ENCODE peak calls at places on chromosomes 1 and 21, in four cellular contexts. U is A549, W is WTC11, O is HepG2. K is an unnamed sample.

GRCh38 chr1:77682442-77683141 is at the start of gene ZZZ3:
- DNase-seq in O (peak), W (peak), U (peak), K (peak)

GRCh38 chr1:180141381-180141934 is 13.2 kb upstream of the QSOX1 start:
- DNase-seq in O (no peak), W (no peak), U (no peak), K (no peak)

GRCh38 chr1:66725885-66726665 is 26.2 kb upstream of the DYNLT5 start:
- DNase-seq in W (peak), O (peak), U (peak), K (peak)

GRCh38 chr21:38912355-38912619 is 106.6 kb downstream of the ETS2 start:
- DNase-seq in U (no peak), W (no peak), O (no peak), K (no peak)

GRCh38 chr1:151907363-151908139 is 1.8 kb downstream of the THEM4 start:
- DNase-seq in W (no peak), O (no peak), U (peak), K (peak)

GRCh38 chr1:2528016-2528415 is 1.6 kb upstream of the PANK4 start:
- DNase-seq in W (no peak), O (no peak), U (no peak), K (no peak)

GRCh38 chr1:94821636-94822305 is 1.6 kb downstream of the SLC44A3 start:
- DNase-seq in O (peak), U (no peak), W (no peak), K (no peak)

GRCh38 chr1:147804942-147805723 is 44.7 kb upstream of the GJA5 start:
- DNase-seq in U (no peak), O (peak), W (no peak), K (no peak)

GRCh38 chr1:39165049-39165448 is 39.4 kb upstream of the MACF1 start:
- DNase-seq in U (no peak), O (no peak), W (no peak), K (no peak)

GRCh38 chr1:154765970-154766369 is 104.1 kb downstream of the KCNN3 start:
- DNase-seq in U (peak), W (peak), O (peak), K (peak)

GRCh38 chr1:40635763-40636500 is 29.6 kb downstream of the RIMS3 start:
- DNase-seq in W (no peak), O (no peak), U (no peak), K (no peak)

GRCh38 chr1:84719477-84720274 is 29.4 kb upstream of the SSX2IP start:
- DNase-seq in W (no peak), U (no peak), O (peak), K (no peak)

GRCh38 chr1:163335216-163335615 is 13.5 kb downstream of the NUF2 start:
- DNase-seq in O (no peak), W (no peak), U (no peak), K (no peak)

GRCh38 chr1:68322837-68323687 is 90.7 kb upstream of the WLS start:
- DNase-seq in U (no peak), W (no peak), O (no peak), K (no peak)

GRCh38 chr1:212701910-212702309 is 2.3 kb upstream of the BATF3 start:
- DNase-seq in U (peak), O (no peak), W (no peak), K (no peak)

GRCh38 chr1:29785554-29785953 is 549.2 kb downstream of the PTPRU start:
- DNase-seq in O (no peak), W (no peak), U (no peak), K (no peak)

GRCh38 chr21:34800797-34801518 is 132.2 kb downstream of the CLIC6 start:
- DNase-seq in U (peak), W (no peak), O (no peak), K (no peak)

GRCh38 chr1:31218705-31219104 is 21.0 kb downstream of the NKAIN1 start:
- DNase-seq in O (no peak), U (no peak), W (no peak), K (no peak)

GRCh38 chr1:155064109-155064812 is 721 bp downstream of the EFNA4 start:
- DNase-seq in O (peak), W (no peak), U (peak), K (peak)

GRCh38 chr1:228393268-228393699 is 13.4 kb downstream of the TRIM11 start:
- DNase-seq in W (no peak), O (peak), U (peak), K (no peak)

GRCh38 chr1:85612704-85613361 is 32.3 kb downstream of the CCN1 start:
- DNase-seq in W (no peak), U (peak), O (peak), K (peak)

GRCh38 chr1:202283991-202284390 is 57.7 kb downstream of the UBE2T start:
- DNase-seq in U (peak), W (no peak), O (no peak), K (no peak)

GRCh38 chr1:53982034-53982761 is 35.8 kb downstream of the LDLRAD1 start:
- DNase-seq in W (peak), O (peak), U (no peak), K (no peak)

GRCh38 chr1:24903011-24903461 is 27.0 kb downstream of the RUNX3 start:
- DNase-seq in O (no peak), U (no peak), W (no peak), K (no peak)

GRCh38 chr1:245880754-245881403 is 626.2 kb downstream of the SMYD3 start:
- DNase-seq in W (no peak), O (no peak), U (no peak), K (no peak)

GRCh38 chr21:45154511-45155508 is 80.4 kb downstream of the ADARB1 start:
- DNase-seq in W (no peak), O (no peak), U (peak), K (peak)

GRCh38 chr21:8989261-8989882 is 1532.0 kb upstream of the TPTE start:
- DNase-seq in U (peak), O (peak), W (no peak), K (no peak)

GRCh38 chr1:6385673-6386191 is 7.8 kb downstream of the ACOT7 start:
- DNase-seq in U (peak), O (no peak), W (peak), K (peak)

GRCh38 chr1:36874271-36875017 is 159.9 kb downstream of the GRIK3 start:
- DNase-seq in O (no peak), U (no peak), W (no peak), K (no peak)
- TF ChIP-seq NR3C1 in O (no peak), U (no peak), W (no peak), K (no peak)

GRCh38 chr1:192925609-192926008 is 116.8 kb downstream of the RGS2 start:
- DNase-seq in O (no peak), W (no peak), U (no peak), K (no peak)
- TF ChIP-seq NR3C1 in O (no peak), W (no peak), U (no peak), K (no peak)

DNA sequence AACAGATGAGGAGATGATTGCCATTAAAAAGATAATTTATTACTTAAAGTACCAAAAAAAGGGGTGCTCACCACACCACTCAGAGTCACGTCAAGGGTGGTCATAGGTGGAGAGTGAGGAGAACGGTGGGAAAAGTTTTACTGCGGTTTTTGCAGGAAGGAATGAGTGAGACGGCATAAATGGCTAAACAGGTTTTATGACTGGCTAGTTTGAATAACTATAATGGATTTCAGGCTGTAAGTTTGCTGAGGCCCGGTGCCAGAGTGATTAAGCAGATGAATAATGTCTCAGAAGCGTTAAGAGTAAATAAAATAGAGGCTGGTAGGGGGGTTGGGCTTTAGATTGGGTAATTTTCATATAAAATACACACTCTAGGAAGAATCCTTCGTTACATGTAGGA is 1337.8 kb downstream of the AMY1C start:
- DNase-seq in U (peak), W (no peak), O (no peak), K (no peak)
- TF ChIP-seq NR3C1 in U (no peak), W (no peak), O (no peak), K (no peak)

DNA sequence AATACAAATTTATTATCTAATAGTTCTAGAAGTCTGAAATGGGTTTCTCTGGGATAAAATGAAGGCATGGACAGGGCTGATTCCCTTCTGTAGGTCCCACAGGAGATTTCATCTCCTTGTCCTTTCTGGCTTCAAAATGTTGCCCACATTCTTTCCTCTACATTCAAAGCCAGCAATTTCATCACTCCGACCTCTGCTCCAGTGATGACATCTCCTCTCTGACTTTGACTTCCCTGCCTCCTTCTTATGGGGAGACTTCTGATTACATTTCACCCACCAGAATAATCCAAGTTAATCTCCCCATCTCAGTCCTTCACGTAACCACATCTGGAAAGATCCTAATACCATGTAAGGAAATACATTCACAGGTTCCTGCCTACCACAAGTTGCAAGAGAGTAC is 358.0 kb upstream of the C1orf87 start:
- DNase-seq in W (no peak), O (no peak), U (no peak), K (no peak)
- TF ChIP-seq NR3C1 in W (no peak), O (no peak), U (no peak), K (no peak)

GRCh38 chr1:1250828-1251284 is 4.3 kb upstream of the C1QTNF12 start:
- DNase-seq in U (no peak), O (no peak), W (no peak), K (no peak)
- TF ChIP-seq NR3C1 in U (no peak), O (no peak), W (no peak), K (no peak)

GRCh38 chr1:23370744-23371710 is 1.4 kb upstream of the ZNF436 start:
- DNase-seq in W (peak), O (no peak), U (no peak), K (peak)
- TF ChIP-seq NR3C1 in W (no peak), O (no peak), U (no peak), K (no peak)

GRCh38 chr1:44254392-44254791 is 41.1 kb downstream of the DMAP1 start:
- DNase-seq in O (no peak), W (no peak), U (no peak), K (no peak)

GRCh38 chr1:44251486-44251885 is 38.2 kb downstream of the DMAP1 start:
- DNase-seq in O (no peak), W (no peak), U (no peak), K (no peak)

GRCh38 chr1:44250113-44250781 is 37.0 kb downstream of the DMAP1 start:
- DNase-seq in U (no peak), O (no peak), W (no peak), K (no peak)

GRCh38 chr1:44249543-44249942 is 36.3 kb downstream of the DMAP1 start:
- DNase-seq in O (no peak), U (no peak), W (peak), K (peak)

GRCh38 chr1:44251989-44252625 is 38.8 kb downstream of the DMAP1 start:
- DNase-seq in O (no peak), U (no peak), W (no peak), K (no peak)
- TF ChIP-seq NR3C1 in O (no peak), U (no peak), W (no peak), K (no peak)